ENCODE peak calls at places on chromosomes 4 and X, in nine cellular contexts. S, R, Z, K, Q, C, G, U and Y are unnamed samples.

GRCh38 chr4:1446502-1447153 is 40.4 kb upstream of the NKX1-1 start:
- DNase-seq in S (peak; percentile 2), R (no peak), Z (no peak), K (no peak), Q (no peak), C (no peak), G (no peak), U (no peak), Y (no peak)

GRCh38 chrX:104359124-104359523 is 104.4 kb upstream of the ESX1 start:
- DNase-seq in S (no peak), R (no peak), Z (no peak), K (no peak), Q (no peak), C (no peak), G (no peak), U (no peak), Y (no peak)

GRCh38 chr4:31022702-31023101 is 302.5 kb downstream of the PCDH7 start:
- DNase-seq in S (no peak), R (no peak), Z (no peak), K (no peak), Q (no peak), C (no peak), G (no peak), U (no peak), Y (no peak)

GRCh38 chr4:60034371-60034770 is 1165.8 kb upstream of the ADGRL3 start:
- DNase-seq in S (no peak), R (no peak), Z (no peak), K (no peak), Q (no peak), C (no peak), G (no peak), U (no peak), Y (no peak)

GRCh38 chrX:104195489-104196084 is 29.3 kb downstream of the FAM199X start:
- DNase-seq in S (no peak), R (peak; percentile 5), Z (peak; percentile 21), K (peak; percentile 16), Q (peak; percentile 22), C (peak; percentile 56), G (peak; percentile 25), U (no peak), Y (no peak)

GRCh38 chrX:149950681-149951080 is 12.4 kb upstream of the EOLA2 start:
- DNase-seq in S (peak; percentile 41), R (peak; percentile 38), Z (peak; percentile 50), K (peak; percentile 28), Q (peak; percentile 19), C (peak; percentile 20), G (peak; percentile 67), U (no peak), Y (no peak)

GRCh38 chr4:81455895-81456294 is 15.8 kb downstream of the RASGEF1B start:
- DNase-seq in S (no peak), R (no peak), Z (no peak), K (no peak), Q (no peak), C (no peak), G (no peak), U (no peak), Y (no peak)

GRCh38 chr4:70935038-70935437 is 32.9 kb downstream of the MOB1B start:
- DNase-seq in S (no peak), R (no peak), Z (no peak), K (no peak), Q (no peak), C (no peak), G (no peak), U (no peak), Y (no peak)

GRCh38 chr4:185513489-185514181 is 21.7 kb downstream of the PDLIM3 start:
- DNase-seq in S (no peak), R (no peak), Z (peak; percentile 55), K (no peak), Q (no peak), C (no peak), G (peak; percentile 54), U (no peak), Y (no peak)

GRCh38 chr4:6674500-6675149 is 19.1 kb upstream of the S100P start:
- DNase-seq in S (peak; percentile 40), R (no peak), Z (peak; percentile 7), K (peak; percentile 71), Q (peak; percentile 70), C (peak; percentile 24), G (peak; percentile 41), U (no peak), Y (no peak)

GRCh38 chrX:16924631-16925239 is 21.7 kb upstream of the REPS2 start:
- DNase-seq in S (no peak), R (no peak), Z (no peak), K (no peak), Q (peak; percentile 64), C (no peak), G (no peak), U (no peak), Y (no peak)

GRCh38 chrX:16923157-16923556 is 23.3 kb upstream of the REPS2 start:
- DNase-seq in S (no peak), R (no peak), Z (no peak), K (no peak), Q (no peak), C (no peak), G (no peak), U (no peak), Y (no peak)

GRCh38 chrX:16917120-16917519 is 29.3 kb upstream of the REPS2 start:
- DNase-seq in S (no peak), R (no peak), Z (no peak), K (no peak), Q (no peak), C (no peak), G (no peak), U (no peak), Y (no peak)

GRCh38 chrX:16918979-16919378 is 27.5 kb upstream of the REPS2 start:
- DNase-seq in S (no peak), R (no peak), Z (no peak), K (no peak), Q (no peak), C (no peak), G (no peak), U (no peak), Y (no peak)

GRCh38 chrX:16920116-16920515 is 26.3 kb upstream of the REPS2 start:
- DNase-seq in S (no peak), R (no peak), Z (no peak), K (no peak), Q (no peak), C (no peak), G (no peak), U (no peak), Y (no peak)
- H3K4me3 ChIP-seq in S (no peak overlapping the region), R (no peak overlapping the region), Z (no peak overlapping the region), K (no peak overlapping the region), Q (no peak overlapping the region), C (no peak overlapping the region), G (no peak overlapping the region), U (no peak overlapping the region), Y (no peak overlapping the region)

GRCh38 chrX:148035371-148035770 is 54.2 kb downstream of the FMR1NB start:
- DNase-seq in S (no peak), R (no peak), Z (no peak), K (no peak), Q (no peak), C (no peak), G (no peak), U (no peak), Y (no peak)

GRCh38 chrX:148037020-148037419 is 55.9 kb downstream of the FMR1NB start:
- DNase-seq in S (no peak), R (no peak), Z (no peak), K (no peak), Q (peak; percentile 42), C (no peak), G (no peak), U (no peak), Y (no peak)
- H3K4me3 ChIP-seq in S (no peak overlapping the region), R (no peak overlapping the region), Z (no peak overlapping the region), K (no peak overlapping the region), Q (no peak overlapping the region), C (no peak overlapping the region), G (no peak overlapping the region), U (no peak overlapping the region), Y (no peak overlapping the region)

DNA sequence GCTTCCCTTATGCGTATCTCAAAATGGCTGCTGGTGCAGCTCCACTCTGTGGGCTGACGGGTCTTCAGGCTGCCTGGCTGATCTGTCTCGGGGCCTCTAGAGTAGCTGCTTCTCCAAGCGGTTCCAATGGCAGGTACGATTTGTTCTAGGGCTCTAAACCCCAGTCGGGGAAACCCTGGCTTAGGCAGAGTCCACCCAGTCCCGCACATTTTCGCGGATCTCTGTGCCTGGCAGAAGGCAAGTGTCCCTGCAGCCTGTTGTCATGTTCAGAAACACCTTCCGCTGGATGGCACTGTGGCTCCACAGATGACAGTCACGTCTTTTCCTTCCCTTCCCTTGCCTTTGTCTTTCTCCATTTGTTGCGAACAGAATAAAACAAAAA is 54.4 kb downstream of the NBDY start:
- DNase-seq in S (no peak), R (no peak), Z (no peak), K (no peak), Q (peak; percentile 63), C (no peak), G (peak; percentile 65), U (peak; percentile 71), Y (no peak)
- H3K4me3 ChIP-seq in S (no peak overlapping the region), R (no peak overlapping the region), Z (no peak overlapping the region), K (no peak overlapping the region), Q (peak overlapping the region; percentile 26), C (no peak overlapping the region), G (peak overlapping the region; percentile 42), U (no peak overlapping the region), Y (no peak overlapping the region)

GRCh38 chrX:118498351-118498750 is 2.7 kb downstream of the DOCK11 start:
- DNase-seq in S (no peak), R (no peak), Z (no peak), K (no peak), Q (no peak), C (no peak), G (no peak), U (no peak), Y (no peak)

GRCh38 chrX:118496763-118497079 is 1.1 kb downstream of the DOCK11 start:
- DNase-seq in S (no peak), R (no peak), Z (no peak), K (no peak), Q (no peak), C (no peak), G (no peak), U (no peak), Y (no peak)

GRCh38 chrX:118495061-118495921 is at the start of gene DOCK11:
- DNase-seq in S (peak; percentile 61), R (peak; percentile 44), Z (peak; percentile 50), K (peak; percentile 86), Q (peak; percentile 48), C (peak; percentile 79), G (peak; percentile 76), U (peak; percentile 92), Y (peak; percentile 29)

GRCh38 chrX:118497180-118497814 is 1.7 kb downstream of the DOCK11 start:
- DNase-seq in S (no peak), R (no peak), Z (no peak), K (no peak), Q (no peak), C (no peak), G (no peak), U (no peak), Y (no peak)

DNA sequence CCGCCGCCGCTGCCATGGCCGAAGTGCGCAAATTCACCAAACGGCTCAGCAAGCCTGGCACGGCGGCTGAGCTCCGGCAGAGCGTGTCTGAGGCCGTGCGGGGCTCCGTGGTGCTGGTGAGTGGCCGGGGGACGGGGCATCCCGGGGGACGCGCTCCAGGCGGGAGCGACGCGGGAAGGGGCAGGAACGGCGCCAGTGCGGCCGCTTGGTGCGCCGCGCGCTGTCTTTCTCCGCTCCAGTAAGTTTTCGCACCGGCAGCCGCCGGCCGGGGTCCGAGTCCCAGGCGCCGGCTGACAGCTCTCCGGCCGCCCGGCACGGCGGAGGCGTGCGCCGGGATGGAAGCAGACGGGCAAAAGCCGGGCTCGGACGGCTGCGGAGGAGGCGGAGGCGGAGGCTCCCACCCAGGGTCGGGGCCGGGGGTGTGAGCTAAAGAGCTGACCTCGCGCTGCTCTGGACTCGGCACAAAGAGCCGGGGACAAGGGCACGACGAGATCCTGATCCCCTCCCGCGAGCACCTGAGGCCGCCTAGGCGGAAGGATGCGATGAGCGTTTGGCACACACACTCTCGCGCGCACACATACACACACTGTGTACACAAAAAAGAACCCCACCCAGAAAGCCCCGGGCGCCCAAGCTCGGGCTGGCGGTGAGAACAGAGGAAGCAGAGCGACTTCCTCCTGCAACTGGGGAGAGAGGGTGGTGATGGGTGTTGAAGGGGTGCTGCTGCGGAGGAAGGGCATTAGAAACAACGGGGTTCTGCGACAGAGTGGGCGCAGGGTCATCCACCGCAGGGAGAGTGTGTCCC is 545 bp downstream of the DOCK11 start:
- DNase-seq in S (peak; percentile 26), R (no peak), Z (no peak), K (peak; percentile 21), Q (peak; percentile 8), C (no peak), G (no peak), U (peak; percentile 89), Y (no peak)
- H3K4me3 ChIP-seq in S (peak overlapping the region; percentile 64), R (peak overlapping the region; percentile 73), Z (peak overlapping the region; percentile 68), K (peak overlapping the region; percentile 17), Q (peak overlapping the region; percentile 60), C (peak overlapping the region; percentile 74), G (peak overlapping the region; percentile 78), U (peak overlapping the region; percentile 42), Y (peak overlapping the region; percentile 85)